ENCODE peak calls at places on chromosomes 5 and 9, in five cellular contexts. L is neuronal stem cell, K is mesenchymal stem cell, I is trophoblast cell, E is H1. W is an unnamed sample.

GRCh38 chr5:42306287-42306686 is 117.0 kb upstream of the GHR start:
- DNase-seq in L (no peak), K (no peak), I (no peak), E (no peak), W (no peak)

GRCh38 chr9:134272302-134273023 is 53.8 kb upstream of the RXRA start:
- DNase-seq in L (no peak), K (no peak), I (no peak), E (no peak), W (no peak)

GRCh38 chr5:200985-201384 is 9.7 kb downstream of the LRRC14B start:
- DNase-seq in L (no peak), K (no peak), I (no peak), E (no peak), W (no peak)

GRCh38 chr9:3526903-3527652 is 1.3 kb upstream of the RFX3 start:
- DNase-seq in L (peak), K (peak), I (no peak), E (peak), W (peak)

GRCh38 chr5:73031839-73032238 is 76.0 kb downstream of the FCHO2 start:
- DNase-seq in L (no peak), K (peak), I (no peak), E (no peak), W (no peak)

GRCh38 chr5:63398346-63398745 is 563.9 kb downstream of the HTR1A start:
- DNase-seq in L (no peak), K (no peak), I (peak), E (no peak), W (peak)

GRCh38 chr5:129807162-129807814 is 59.4 kb downstream of the MINAR2 start:
- DNase-seq in L (no peak), K (no peak), I (no peak), E (no peak), W (no peak)

GRCh38 chr5:157215143-157215825 is 34.6 kb downstream of the ITK start:
- DNase-seq in L (no peak), K (no peak), I (no peak), E (no peak), W (no peak)

GRCh38 chr5:167453518-167454020 is 837.9 kb upstream of the WWC1 start:
- DNase-seq in L (no peak), K (no peak), I (no peak), E (no peak), W (no peak)

GRCh38 chr5:80406980-80407734 is 707 bp upstream of the ZFYVE16 start:
- DNase-seq in L (peak), K (peak), I (peak), E (no peak), W (no peak)
- H3K4me2 ChIP-seq in L (peak), K (peak), I (peak), E (peak), W (peak)

DNA sequence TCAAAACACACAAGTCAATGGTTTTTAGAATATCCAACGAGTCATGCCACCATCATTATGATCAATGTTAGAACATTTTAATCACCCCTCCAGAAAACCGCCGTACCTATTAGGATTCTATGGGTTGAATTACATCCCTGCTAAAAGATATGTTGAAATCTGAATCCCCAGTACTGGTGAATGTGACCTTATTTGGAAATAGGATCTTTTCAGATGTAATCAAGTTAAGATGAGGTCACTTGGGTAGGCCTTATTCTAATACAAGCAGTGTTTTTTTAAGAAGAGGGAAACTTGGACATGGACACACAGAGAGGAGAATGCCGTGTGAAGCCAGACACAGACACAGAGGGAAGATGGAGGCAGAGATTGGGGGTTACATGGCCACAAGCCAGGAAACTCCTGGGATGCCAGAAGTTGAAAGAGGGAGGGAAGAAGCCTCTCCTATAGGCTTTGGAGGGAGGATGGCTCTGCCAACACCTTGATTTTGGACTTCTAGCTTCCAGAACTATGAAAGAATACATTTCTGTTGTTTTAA is 183.5 kb downstream of the GNA14 start:
- DNase-seq in L (no peak), K (peak), I (no peak), E (no peak), W (no peak)
- H2BK12ac ChIP-seq in L (no peak), K (no peak), I (no peak), E (no peak), W (no peak)

GRCh38 chr5:35857606-35858205 is 1.0 kb downstream of the IL7R start:
- DNase-seq in L (no peak), K (peak), I (peak), E (no peak), W (no peak)
- H3K4me2 ChIP-seq in L (no peak), K (no peak), I (no peak), E (no peak), W (no peak)

DNA sequence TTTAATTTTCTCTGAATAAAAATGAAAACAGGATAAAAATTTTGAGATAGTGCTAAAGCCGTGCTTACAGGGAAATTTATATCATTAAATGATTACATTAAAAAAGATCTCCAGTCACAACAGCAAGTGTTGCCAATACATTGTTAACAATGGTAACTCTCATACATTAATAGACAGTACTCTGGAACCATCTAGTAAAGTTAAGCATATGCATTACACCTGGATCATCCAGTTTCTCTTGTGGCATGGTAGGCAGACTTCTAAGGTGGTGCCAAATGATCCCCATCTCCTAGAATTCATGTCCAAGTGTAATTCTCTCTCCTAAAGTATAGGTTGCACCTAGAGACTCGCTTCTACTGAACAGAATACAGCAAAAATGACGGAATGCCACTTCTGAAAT is 17.5 kb downstream of the PTBP3 start:
- DNase-seq in L (no peak), K (no peak), I (no peak), E (no peak), W (no peak)
- H2BK12ac ChIP-seq in L (no peak), K (no peak), I (no peak), E (no peak), W (no peak)

DNA sequence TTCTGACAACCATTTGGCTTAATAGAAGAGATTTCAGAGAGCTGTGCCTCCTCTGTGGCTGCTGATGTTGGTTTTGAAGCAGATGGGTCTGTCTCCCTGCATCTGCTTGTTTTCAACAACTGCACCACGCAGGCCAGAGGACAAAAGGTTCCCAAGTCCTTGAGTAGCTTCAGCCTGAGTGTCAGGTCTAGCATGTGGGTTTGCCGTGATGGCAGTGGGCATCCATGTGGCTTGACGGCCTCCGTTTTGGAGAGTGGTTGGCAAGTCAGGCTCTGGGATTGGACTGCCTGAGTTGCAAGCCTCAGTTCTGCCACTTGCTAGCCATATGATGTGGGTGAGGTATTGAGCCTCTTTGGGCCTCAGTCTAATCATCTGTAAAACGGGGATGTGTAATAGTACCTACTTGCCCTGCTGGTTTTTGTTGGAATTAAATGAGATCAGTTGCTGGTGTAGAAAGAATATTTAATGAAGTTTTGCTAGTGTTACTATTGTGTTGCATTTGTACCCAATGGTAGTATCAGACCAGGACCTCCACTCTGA is 119.8 kb upstream of the CPEB4 start:
- DNase-seq in L (no peak), K (no peak), I (no peak), E (no peak), W (no peak)
- H3K4me2 ChIP-seq in L (no peak), K (no peak), I (no peak), E (no peak), W (no peak)